ENCODE peak calls at places on chromosomes 12 and 14, in six cellular contexts. F is nephron progenitor cell; D is HEK293T; X is NCI-H226; I is stimulated activated CD4-positive, alpha-beta T cell treated with anti-CD3 and anti-CD28 coated beads, Interleukin-1b, Interleukin-23, amount 100 ng/mL, for 1 hour; Q is RPMI8226. K is an unnamed sample.

GRCh38 chr12:112354399-112354798 is 27.8 kb downstream of the HECTD4 start:
- DNase-seq in D (no peak), F (no peak), I (no peak), Q (no peak), X (no peak), K (no peak)

GRCh38 chr12:6360080-6360571 is 15.2 kb downstream of the SCNN1A start:
- DNase-seq in F (no peak), Q (peak), D (no peak), I (no peak), X (no peak), K (no peak)

GRCh38 chr12:124779161-124780141 is 84.2 kb downstream of the SCARB1 start:
- DNase-seq in F (no peak), D (no peak), X (no peak), I (no peak), Q (no peak), K (no peak)

GRCh38 chr14:64450255-64450654 is 15.0 kb upstream of the AKAP5 start:
- DNase-seq in Q (no peak), I (no peak), X (no peak), F (no peak), D (no peak), K (no peak)

GRCh38 chr14:94328196-94328595 is 5.1 kb upstream of the SERPINA6 start:
- DNase-seq in X (no peak), Q (no peak), F (no peak), I (no peak), D (no peak), K (no peak)

GRCh38 chr12:47219243-47219642 is 139.5 kb upstream of the AMIGO2 start:
- DNase-seq in I (no peak), X (peak), D (no peak), Q (no peak), F (no peak), K (peak)

GRCh38 chr12:131220007-131220685 is 266.4 kb downstream of the ADGRD1 start:
- DNase-seq in I (no peak), F (no peak), X (no peak), D (no peak), Q (no peak), K (no peak)

GRCh38 chr14:75702606-75703261 is 41.7 kb downstream of the TTLL5 start:
- DNase-seq in X (no peak), F (no peak), Q (no peak), D (no peak), I (no peak), K (no peak)

GRCh38 chr12:879641-880040 is 69.9 kb downstream of the RAD52 start:
- DNase-seq in F (no peak), X (peak), D (no peak), I (no peak), Q (no peak), K (peak)

GRCh38 chr14:54330876-54331275 is 65.9 kb upstream of the CDKN3 start:
- DNase-seq in X (no peak), I (no peak), F (no peak), Q (no peak), D (no peak), K (no peak)

GRCh38 chr12:77120695-77121094 is 55.3 kb upstream of the E2F7 start:
- DNase-seq in X (peak), I (no peak), D (no peak), F (no peak), Q (no peak), K (peak)

GRCh38 chr12:113407931-113408585 is 4.4 kb upstream of the SDS start:
- DNase-seq in F (no peak), Q (no peak), X (peak), D (no peak), I (no peak), K (no peak)

GRCh38 chr12:27778206-27778605 is 1.8 kb upstream of the KLHL42 start:
- DNase-seq in F (no peak), D (no peak), I (no peak), Q (no peak), X (no peak), K (no peak)

GRCh38 chr12:14577344-14577743 is 9.7 kb upstream of the PLBD1 start:
- DNase-seq in F (no peak), I (no peak), D (no peak), Q (peak), X (peak), K (no peak)

GRCh38 chr14:105398726-105399440 is 545 bp downstream of the TEX22 start:
- DNase-seq in F (no peak), D (peak), I (no peak), Q (peak), X (peak), K (peak)

GRCh38 chr14:75452324-75452723 is 24.5 kb downstream of the JDP2 start:
- DNase-seq in X (no peak), Q (no peak), F (peak), D (no peak), I (no peak), K (no peak)

GRCh38 chr14:36129181-36129580 is 47.3 kb downstream of the PTCSC3 start:
- DNase-seq in D (peak), X (no peak), F (peak), I (no peak), Q (no peak), K (peak)

GRCh38 chr12:6866920-6867406 is 368 bp upstream of the TPI1 start:
- DNase-seq in Q (no peak), X (no peak), I (no peak), F (no peak), D (peak), K (no peak)

GRCh38 chr12:18895946-18896345 is 158.0 kb downstream of the CAPZA3 start:
- DNase-seq in D (no peak), Q (no peak), I (no peak), X (no peak), F (peak), K (no peak)

GRCh38 chr14:93987376-93987775 is 9.7 kb upstream of the CCDC197 start:
- DNase-seq in I (no peak), X (no peak), Q (no peak), F (no peak), D (no peak), K (no peak)

GRCh38 chr12:113196996-113197395 is 11.5 kb downstream of the RITA1 start:
- DNase-seq in Q (peak), F (peak), D (peak), I (no peak), X (peak), K (peak)

GRCh38 chr14:41606249-41607118 is at the start of gene LRFN5:
- DNase-seq in X (peak), Q (no peak), I (no peak), D (peak), F (peak), K (no peak)

GRCh38 chr14:56821807-56822615 is 11.7 kb upstream of the OTX2 start:
- DNase-seq in F (no peak), Q (no peak), X (no peak), I (no peak), D (no peak), K (no peak)

GRCh38 chr12:46770501-46771183 is 55.2 kb downstream of the SLC38A4 start:
- DNase-seq in X (no peak), F (peak), Q (no peak), I (no peak), D (peak), K (no peak)

GRCh38 chr14:98323850-98324249 is 948.1 kb downstream of the BCL11B start:
- DNase-seq in F (no peak), Q (no peak), I (no peak), X (no peak), D (no peak), K (no peak)

GRCh38 chr14:101823511-101824120 is 62.1 kb downstream of the PPP2R5C start:
- DNase-seq in Q (peak), D (no peak), F (no peak), X (no peak), I (no peak), K (no peak)

GRCh38 chr12:1531160-1531653 is 63.2 kb downstream of the FBXL14 start:
- DNase-seq in D (no peak), X (no peak), I (no peak), F (peak), Q (peak), K (no peak)

GRCh38 chr14:30085943-30086342 is 158.3 kb upstream of the PRKD1 start:
- DNase-seq in D (no peak), F (no peak), Q (no peak), I (no peak), X (no peak), K (no peak)

GRCh38 chr14:102304611-102305506 is at the start of gene MOK:
- DNase-seq in F (peak), I (peak), D (peak), X (peak), Q (peak), K (peak)